ENCODE peak calls at places on chromosome 6, in eight cellular contexts. J is sigmoid colon; Y is right lobe of liver; Q is stomach; C is heart right ventricle; N is cardiac muscle cell; H is CD8-positive, alpha-beta T cell; W is H1. G is an unnamed sample. For H3K4me1, the result is how much of the 10 kb centered on the place peaks cover.

GRCh38 chr6:21438986-21439352 is 154.6 kb upstream of the SOX4 start:
- DNase-seq in H (no peak), J (no peak), W (no peak), Q (no peak), Y (no peak), N (no peak), C (no peak), G (no peak)

GRCh38 chr6:168201383-168201782 is 118.2 kb downstream of the DACT2 start:
- DNase-seq in N (no peak), C (no peak), W (no peak), Y (peak), Q (peak), H (no peak), J (peak), G (no peak)

GRCh38 chr6:43077981-43078411 is 1.9 kb downstream of the PTK7 start:
- DNase-seq in H (no peak), N (no peak), Y (no peak), W (no peak), J (no peak), C (no peak), Q (no peak), G (no peak)

GRCh38 chr6:95693108-95693507 is 115.8 kb downstream of the MANEA start:
- DNase-seq in Y (no peak), J (no peak), W (no peak), N (peak), Q (no peak), H (no peak), C (no peak), G (no peak)

GRCh38 chr6:3398755-3399671 is 57.8 kb downstream of the SLC22A23 start:
- DNase-seq in Q (no peak), N (no peak), Y (no peak), W (no peak), J (peak), C (no peak), H (no peak), G (no peak)

GRCh38 chr6:116764961-116765841 is at the start of gene FAM162B:
- DNase-seq in H (no peak), Y (peak), Q (no peak), C (peak), N (peak), J (peak), W (peak), G (no peak)

GRCh38 chr6:105748737-105749161 is 337.4 kb upstream of the PRDM1 start:
- DNase-seq in J (no peak), W (no peak), Q (no peak), C (no peak), Y (no peak), H (no peak), N (no peak), G (no peak)

GRCh38 chr6:36355819-36356218 is 19.1 kb upstream of the BNIP5 start:
- DNase-seq in N (no peak), H (no peak), J (no peak), C (no peak), W (no peak), Q (no peak), Y (no peak), G (no peak)

GRCh38 chr6:137927777-137928218 is 60.7 kb downstream of the TNFAIP3 start:
- DNase-seq in Y (peak), W (no peak), N (no peak), Q (no peak), C (no peak), H (peak), J (no peak), G (peak)

GRCh38 chr6:139588734-139589418 is 214.4 kb upstream of the CITED2 start:
- DNase-seq in N (no peak), J (no peak), W (no peak), Q (no peak), Y (no peak), C (no peak), H (no peak), G (no peak)

GRCh38 chr6:43744490-43744889 is 25.5 kb upstream of the VEGFA start:
- DNase-seq in H (no peak), J (peak), N (no peak), Y (no peak), C (no peak), Q (no peak), W (no peak), G (peak)

GRCh38 chr6:147283460-147283859 is 79.2 kb downstream of the STXBP5 start:
- DNase-seq in J (no peak), N (no peak), W (no peak), C (no peak), Y (no peak), Q (no peak), H (no peak), G (no peak)

GRCh38 chr6:163324928-163325784 is 89.4 kb upstream of the QKI start:
- DNase-seq in Y (peak), N (no peak), C (peak), J (peak), Q (peak), W (no peak), H (no peak), G (no peak)

GRCh38 chr6:26020983-26021349 is 58.4 kb downstream of the TRIM38 start:
- DNase-seq in Y (peak), N (peak), C (peak), Q (peak), W (no peak), J (peak), H (no peak), G (peak)

GRCh38 chr6:82363368-82364086 is at the start of gene TPBG:
- DNase-seq in W (peak), Q (peak), C (peak), Y (peak), J (peak), N (peak), H (no peak), G (peak)

GRCh38 chr6:83309344-83309743 is 116.2 kb downstream of the RWDD2A start:
- DNase-seq in C (no peak), Y (no peak), Q (no peak), N (no peak), H (no peak), J (no peak), W (no peak), G (no peak)

GRCh38 chr6:135875446-135875845 is 23.9 kb downstream of the PDE7B start:
- DNase-seq in W (no peak), N (no peak), H (no peak), Q (no peak), J (no peak), C (no peak), Y (no peak), G (no peak)

GRCh38 chr6:30508890-30509736 is 19.8 kb downstream of the HLA-E start:
- DNase-seq in C (no peak), N (no peak), J (no peak), W (no peak), H (no peak), Y (no peak), Q (no peak), G (no peak)

GRCh38 chr6:15577550-15578171 is 85.2 kb downstream of the DTNBP1 start:
- DNase-seq in J (no peak), Y (no peak), Q (no peak), C (no peak), N (no peak), H (no peak), W (no peak), G (no peak)

GRCh38 chr6:128919831-128920230 is 36.9 kb downstream of the LAMA2 start:
- DNase-seq in N (no peak), H (no peak), Q (no peak), C (no peak), W (no peak), J (no peak), Y (no peak), G (no peak)

GRCh38 chr6:68639211-68639610 is 4.1 kb downstream of the ADGRB3 start:
- DNase-seq in C (no peak), H (no peak), W (no peak), Y (no peak), J (no peak), Q (no peak), N (no peak), G (no peak)

GRCh38 chr6:133977983-133978895 is 25.2 kb downstream of the TBPL1 start:
- DNase-seq in N (no peak), Q (no peak), W (no peak), Y (no peak), J (no peak), C (no peak), H (no peak), G (no peak)

GRCh38 chr6:112717401-112717800 is 370.3 kb downstream of the RFPL4B start:
- DNase-seq in Y (no peak), W (no peak), H (no peak), N (no peak), C (no peak), J (no peak), Q (no peak), G (no peak)

GRCh38 chr6:47714802-47715201 is 16.4 kb downstream of the ADGRF4 start:
- DNase-seq in W (no peak), C (no peak), Q (no peak), H (no peak), Y (no peak), J (no peak), N (no peak), G (no peak)

GRCh38 chr6:130696806-130697205 is 130.4 kb upstream of the SMLR1 start:
- DNase-seq in N (no peak), J (no peak), C (no peak), H (no peak), Y (no peak), Q (no peak), W (no peak), G (no peak)

GRCh38 chr6:139474145-139475108 is 100.0 kb upstream of the CITED2 start:
- DNase-seq in C (no peak), Y (no peak), H (no peak), W (no peak), N (no peak), Q (no peak), J (peak), G (peak)

GRCh38 chr6:14658909-14659561 is 541.5 kb downstream of the CD83 start:
- DNase-seq in Y (no peak), Q (no peak), H (no peak), W (no peak), N (no peak), J (no peak), C (no peak), G (no peak)

GRCh38 chr6:21597243-21597682 is 3.7 kb downstream of the SOX4 start:
- DNase-seq in H (no peak), N (no peak), J (no peak), Y (no peak), W (no peak), Q (no peak), C (no peak), G (no peak)

GRCh38 chr6:160378886-160379285 is 30.7 kb downstream of the SLC22A3 start:
- DNase-seq in J (no peak), H (no peak), Y (no peak), C (no peak), Q (no peak), W (no peak), N (no peak), G (no peak)

GRCh38 chr6:40395066-40395697 is 192.0 kb downstream of the LRFN2 start:
- DNase-seq in W (no peak), Y (no peak), N (no peak), J (no peak), H (no peak), C (no peak), Q (peak), G (no peak)

GRCh38 chr6:14966111-14966901 is 279.6 kb upstream of the JARID2 start:
- DNase-seq in N (no peak), W (peak), J (no peak), Q (no peak), H (no peak), Y (no peak), C (no peak), G (no peak)

GRCh38 chr6:170232186-170233002 is 58.5 kb downstream of the DLL1 start:
- DNase-seq in Q (no peak), H (no peak), J (no peak), W (no peak), N (no peak), C (no peak), Y (no peak), G (no peak)

GRCh38 chr6:5095236-5095635 is 10.1 kb downstream of the PPP1R3G start:
- DNase-seq in Y (no peak), C (no peak), J (no peak), H (no peak), N (no peak), W (no peak), Q (no peak), G (no peak)

GRCh38 chr6:139597087-139597763 is 222.8 kb upstream of the CITED2 start:
- DNase-seq in J (no peak), Y (no peak), N (no peak), W (no peak), C (no peak), H (no peak), Q (no peak), G (no peak)

GRCh38 chr6:45713981-45714685 is 301.5 kb downstream of the CLIC5 start:
- DNase-seq in Y (no peak), H (no peak), Q (no peak), J (no peak), N (no peak), W (no peak), C (no peak), G (no peak)

GRCh38 chr6:5937516-5937915 is 69.2 kb downstream of the NRN1 start:
- DNase-seq in Q (no peak), C (no peak), Y (no peak), J (no peak), H (no peak), W (no peak), N (no peak), G (no peak)

GRCh38 chr6:166502453-166502852 is 84.0 kb downstream of the RAMACL start:
- DNase-seq in W (no peak), Y (no peak), Q (no peak), H (no peak), J (peak), N (peak), C (peak), G (no peak)

GRCh38 chr6:4895971-4896370 is 107.9 kb downstream of the RPP40 start:
- DNase-seq in W (no peak), J (no peak), Y (no peak), H (no peak), Q (no peak), C (no peak), N (no peak), G (no peak)

GRCh38 chr6:128844598-128844997 is 38.3 kb upstream of the LAMA2 start:
- DNase-seq in N (no peak), C (no peak), J (no peak), Q (no peak), W (no peak), H (no peak), Y (no peak), G (no peak)

GRCh38 chr6:126181173-126181741 is 158.7 kb upstream of the CENPW start:
- DNase-seq in Y (no peak), W (peak), Q (no peak), H (no peak), N (no peak), J (no peak), C (no peak), G (no peak)
- H3K27ac ChIP-seq in Y (no peak), W (peak), Q (no peak), H (no peak), N (no peak), J (no peak), C (no peak), G (no peak)

GRCh38 chr6:13263669-13264068 is 64.7 kb downstream of the TBC1D7 start:
- DNase-seq in C (no peak), N (no peak), J (no peak), Q (no peak), Y (no peak), W (no peak), H (no peak), G (no peak)
- H3K4me1 ChIP-seq in C (under half), N (under half), J (under half), Q (under half), Y (under half), W (under half), H (under half), G (half or more)

DNA sequence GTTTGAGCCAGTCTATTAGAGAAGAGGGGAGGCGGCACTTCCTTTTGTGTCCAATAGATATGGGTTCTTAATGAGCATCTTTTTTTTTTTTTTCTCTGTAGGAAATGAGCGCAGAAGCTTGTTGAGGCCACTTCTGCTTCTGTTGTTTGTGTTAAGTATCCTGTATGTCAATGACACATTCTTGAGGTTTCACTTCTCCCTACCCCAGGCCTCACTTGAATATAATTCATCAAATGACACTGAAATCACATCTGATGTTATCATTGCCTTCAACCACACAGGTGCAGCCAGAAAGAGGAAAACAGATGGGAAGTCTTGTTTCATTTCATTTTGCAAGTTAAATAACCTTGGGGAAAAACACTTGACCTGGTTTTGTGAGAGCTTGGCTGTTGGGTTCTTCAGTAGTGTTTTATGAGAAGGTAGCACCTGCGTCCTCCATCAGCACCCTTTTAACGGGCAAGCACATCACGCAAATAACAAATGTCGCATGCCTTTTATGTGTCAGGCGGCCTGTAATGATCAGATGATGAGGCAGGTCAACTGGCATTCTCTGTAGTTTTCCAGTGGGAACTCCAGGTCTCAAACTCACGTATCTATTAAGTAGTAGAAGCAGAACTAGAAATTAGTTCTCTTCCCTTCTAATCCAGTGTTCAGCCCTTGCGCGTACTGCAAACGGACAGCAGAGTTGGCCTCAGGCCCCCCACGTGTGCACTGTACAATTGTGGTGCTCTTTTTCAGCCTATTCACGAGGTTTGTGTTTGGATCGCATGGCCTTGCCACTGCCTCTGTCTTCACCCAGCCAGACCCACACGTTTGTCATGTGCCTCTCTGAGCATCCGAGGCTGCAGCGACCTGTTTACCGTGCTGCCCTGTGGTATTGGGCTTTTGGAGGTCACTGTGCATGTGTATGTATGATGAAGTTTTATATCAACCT is 23.5 kb downstream of the PLEKHG1 start:
- DNase-seq in J (no peak), Q (no peak), H (no peak), W (no peak), Y (no peak), C (no peak), N (no peak), G (no peak)
- H3K4me3 ChIP-seq in J (no peak), Q (no peak), H (no peak), W (no peak), Y (no peak), C (no peak), N (no peak), G (no peak)

DNA sequence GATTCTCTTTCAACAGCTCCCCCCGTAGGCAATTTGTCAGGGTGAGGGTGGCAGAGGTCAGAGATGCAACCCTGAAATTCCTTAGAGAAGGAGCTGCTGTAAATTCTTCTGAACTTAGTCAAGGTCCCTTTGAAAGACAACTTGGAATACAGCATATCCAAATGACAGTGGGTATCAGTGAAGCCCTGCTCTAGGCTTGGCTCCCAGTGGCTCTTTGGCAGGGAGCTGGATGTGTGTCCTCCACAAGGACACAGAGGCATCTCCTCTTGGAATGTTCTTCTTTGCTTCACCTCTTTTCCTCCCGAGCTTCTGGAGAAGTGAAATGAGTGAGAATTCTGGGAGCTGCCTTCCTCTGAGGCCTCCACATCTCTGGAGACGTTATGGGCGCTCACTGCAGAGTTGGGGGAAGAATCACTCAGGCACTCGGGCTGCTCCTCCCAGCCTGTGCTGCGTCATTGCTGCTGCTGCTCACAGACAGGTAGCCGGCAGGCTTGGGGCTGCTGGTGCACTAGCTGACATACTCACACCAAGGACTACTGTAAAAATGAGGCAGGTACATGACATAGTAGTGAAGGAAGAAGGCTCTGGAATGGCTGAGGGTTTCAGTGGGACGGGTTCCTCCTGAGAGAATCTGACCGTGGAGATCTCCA is 34.1 kb downstream of the DYNLT1 start:
- DNase-seq in H (no peak), W (no peak), C (no peak), Y (no peak), Q (no peak), J (peak), N (no peak), G (no peak)
- H3K27ac ChIP-seq in H (no peak), W (peak), C (peak), Y (no peak), Q (no peak), J (no peak), N (peak), G (no peak)

GRCh38 chr6:34362176-34362575 is 30.3 kb downstream of the NUDT3 start:
- DNase-seq in Q (no peak), J (no peak), Y (no peak), C (no peak), N (no peak), W (no peak), H (no peak), G (no peak)
- H3K4me1 ChIP-seq in Q (under half), J (half or more), Y (under half), C (half or more), N (under half), W (under half), H (under half), G (under half)

GRCh38 chr6:31615748-31616147 is 714 bp downstream of the AIF1 start:
- DNase-seq in W (no peak), H (no peak), Q (no peak), N (no peak), Y (no peak), J (no peak), C (no peak), G (peak)

GRCh38 chr6:31614075-31614619 is 887 bp upstream of the AIF1 start:
- DNase-seq in H (no peak), Q (no peak), J (no peak), Y (no peak), N (no peak), W (no peak), C (no peak), G (no peak)

GRCh38 chr6:31617010-31617409 is 2.0 kb downstream of the AIF1 start:
- DNase-seq in Q (no peak), C (no peak), H (no peak), N (no peak), Y (no peak), W (no peak), J (no peak), G (no peak)

GRCh38 chr6:31610891-31611425 is 4.1 kb upstream of the AIF1 start:
- DNase-seq in Q (no peak), N (no peak), Y (no peak), W (no peak), C (no peak), H (no peak), J (no peak), G (no peak)

GRCh38 chr6:31614674-31615578 is at the start of gene AIF1:
- DNase-seq in N (no peak), H (no peak), Y (no peak), J (no peak), W (no peak), C (no peak), Q (no peak), G (no peak)
- H3K4me3 ChIP-seq in N (no peak), H (peak), Y (peak), J (peak), W (no peak), C (peak), Q (peak), G (peak)